ENCODE peak calls at places on chromosomes 4 and X, in four cellular contexts. I, C, P and U are unnamed samples.

GRCh38 chr4:77785669-77786068 is 33.5 kb downstream of the CNOT6L start:
- DNase-seq in C (no peak), I (no peak), P (no peak), U (no peak)

GRCh38 chr4:143667461-143667860 is 33.0 kb downstream of the FREM3 start:
- DNase-seq in P (peak; percentile 31), C (no peak), I (no peak), U (peak; percentile 13)

GRCh38 chr4:147054241-147054902 is 108.7 kb upstream of the TTC29 start:
- DNase-seq in C (no peak), I (no peak), P (no peak), U (no peak)

GRCh38 chrX:119694601-119695534 is 1.9 kb upstream of the SEPTIN6 start:
- DNase-seq in P (peak; percentile 31), C (no peak), I (no peak), U (peak; percentile 52)

GRCh38 chr4:165208741-165209388 is 1.5 kb downstream of the KLHL2 start:
- DNase-seq in C (no peak), I (no peak), P (no peak), U (no peak)

GRCh38 chrX:82677281-82677680 is 830.8 kb upstream of the POU3F4 start:
- DNase-seq in I (no peak), P (no peak), C (no peak), U (no peak)

GRCh38 chrX:50952406-50952805 is 41.9 kb downstream of the BMP15 start:
- DNase-seq in P (no peak), C (no peak), I (peak; percentile 75), U (no peak)

GRCh38 chrX:781216-782211 is 150.9 kb downstream of the SHOX start:
- DNase-seq in I (no peak), C (no peak), P (peak; percentile 43), U (peak; percentile 57)

GRCh38 chrX:24357101-24357500 is 3.3 kb upstream of the SUPT20HL1 start:
- DNase-seq in I (peak; percentile 29), C (no peak), P (no peak), U (no peak)

GRCh38 chrX:20519826-20520225 is 253.1 kb upstream of the RPS6KA3 start:
- DNase-seq in C (no peak), I (no peak), P (no peak), U (no peak)

GRCh38 chrX:31371956-31372355 is 300.1 kb upstream of the FTHL17 start:
- DNase-seq in C (no peak), I (no peak), P (no peak), U (no peak)

GRCh38 chr4:114108869-114109268 is 129.4 kb upstream of the ARSJ start:
- DNase-seq in I (peak; percentile 86), P (no peak), C (no peak), U (no peak)

GRCh38 chrX:129981752-129982299 is 609 bp upstream of the BCORL1 start:
- DNase-seq in I (no peak), C (no peak), P (no peak), U (peak; percentile 68)

GRCh38 chrX:108250654-108251579 is 159.3 kb downstream of the ATG4A start:
- DNase-seq in C (peak; percentile 17), I (no peak), P (peak; percentile 76), U (no peak)

GRCh38 chrX:18810416-18810815 is 103.0 kb downstream of the PPEF1 start:
- DNase-seq in I (no peak), C (no peak), P (no peak), U (no peak)

GRCh38 chrX:12614266-12614665 is 176.9 kb upstream of the PRPS2 start:
- DNase-seq in C (no peak), P (no peak), I (peak; percentile 78), U (no peak)

GRCh38 chrX:106931831-106932491 is 11.8 kb downstream of the CLDN2 start:
- DNase-seq in P (no peak), C (no peak), I (no peak), U (no peak)

GRCh38 chr4:124941267-124941666 is 228.7 kb upstream of the ANKRD50 start:
- DNase-seq in P (no peak), I (peak; percentile 95), C (no peak), U (no peak)

GRCh38 chr4:165512464-165512863 is 133.7 kb downstream of the CPE start:
- DNase-seq in P (no peak), I (no peak), C (no peak), U (no peak)

GRCh38 chr4:97270051-97270450 is 873.2 kb downstream of the STPG2 start:
- DNase-seq in I (no peak), P (no peak), C (no peak), U (no peak)
- H3K4me3 ChIP-seq in I (no peak overlapping the region), P (no peak overlapping the region), C (no peak overlapping the region), U (no peak overlapping the region)

DNA sequence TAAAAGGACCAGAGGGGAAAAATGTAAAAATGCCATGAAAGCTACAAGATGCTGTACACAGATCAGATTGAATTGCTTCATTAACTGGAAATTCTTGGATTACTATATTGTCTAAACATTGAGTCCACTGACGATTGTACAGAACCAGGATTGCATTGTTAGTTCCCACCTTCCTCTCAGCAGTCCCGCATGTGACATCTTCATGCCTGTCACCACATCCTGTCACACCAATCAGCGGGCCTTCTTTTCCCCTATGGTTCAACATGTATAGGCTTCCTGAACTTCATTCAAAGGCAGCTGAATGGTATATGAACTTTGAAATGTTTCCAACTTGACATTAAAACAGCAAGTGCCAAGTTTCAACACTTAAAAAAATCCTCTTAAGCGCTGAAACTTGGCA is 24.5 kb downstream of the ZRSR2 start:
- DNase-seq in P (no peak), C (no peak), I (no peak), U (no peak)
- H3K36me3 ChIP-seq in P (peaks cover 19% of the 10 kb centered on the region), C (peaks cover 86% of the 10 kb centered on the region), I (peaks cover 5% of the 10 kb centered on the region), U (peaks cover 10% of the 10 kb centered on the region)

GRCh38 chrX:9315086-9315485 is 149.8 kb upstream of the TBL1X start:
- DNase-seq in C (no peak), P (no peak), I (no peak), U (no peak)

GRCh38 chrX:9312922-9313867 is 151.7 kb upstream of the TBL1X start:
- DNase-seq in I (peak; percentile 2), C (no peak), P (no peak), U (peak; percentile 77)

GRCh38 chrX:9308426-9308825 is 156.4 kb upstream of the TBL1X start:
- DNase-seq in C (no peak), P (no peak), I (no peak), U (no peak)

GRCh38 chrX:9310596-9310995 is 154.3 kb upstream of the TBL1X start:
- DNase-seq in P (no peak), C (no peak), I (no peak), U (no peak)

DNA sequence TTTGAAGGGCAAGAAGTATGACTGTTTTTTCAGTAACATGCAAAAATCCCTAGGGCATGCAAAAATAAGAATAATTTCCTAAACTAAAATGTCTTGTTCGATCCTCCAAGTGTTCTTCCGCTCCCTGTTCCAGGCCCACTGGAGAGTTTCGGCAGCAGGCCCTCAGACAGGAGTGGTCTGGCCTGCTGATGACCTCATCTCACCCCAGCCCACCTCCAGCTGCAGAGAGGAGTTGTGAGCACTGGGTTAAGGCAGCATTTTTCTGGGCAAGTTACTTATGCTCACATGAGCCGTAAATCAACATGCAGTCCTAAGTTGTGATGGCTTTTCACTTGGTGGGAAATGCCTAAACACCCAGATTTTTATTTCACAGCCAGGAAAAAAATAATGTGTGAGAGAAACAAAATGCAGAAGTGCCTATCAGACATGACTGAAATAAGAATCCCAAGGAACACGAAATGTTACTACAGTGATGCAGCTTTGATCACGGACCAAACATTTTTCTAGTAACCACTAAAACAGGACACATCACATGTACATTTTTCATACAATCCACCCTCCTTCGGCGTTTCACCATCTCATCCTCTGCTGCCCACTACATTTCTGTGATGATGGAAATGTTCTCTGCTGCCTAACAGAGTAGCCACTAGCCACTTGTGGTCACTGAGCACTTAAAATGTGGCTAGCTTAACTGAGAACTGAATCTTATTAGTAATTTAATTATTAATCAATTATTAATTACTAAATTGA is 153.3 kb upstream of the TBL1X start:
- DNase-seq in C (no peak), I (no peak), P (no peak), U (no peak)
- H3K27me3 ChIP-seq in C (no peaks in the 10 kb centered on the region), I (no peaks in the 10 kb centered on the region), P (no peaks in the 10 kb centered on the region), U (no peaks in the 10 kb centered on the region)

GRCh38 chrX:65034292-65034640 is 58.0 kb upstream of the ZC4H2 start:
- DNase-seq in P (peak; percentile 1), I (no peak), C (no peak), U (no peak)
- H3K4me3 ChIP-seq in P (peak overlapping the region; percentile 61), I (peak overlapping the region; percentile 36), C (peak overlapping the region; percentile 64), U (peak overlapping the region; percentile 36)

GRCh38 chr4:849478-850175 is 23.7 kb upstream of the CPLX1 start:
- DNase-seq in C (no peak), P (no peak), I (no peak), U (peak; percentile 62)
- H3K36me3 ChIP-seq in C (peaks cover 54% of the 10 kb centered on the region), P (no peaks in the 10 kb centered on the region), I (peaks cover 10% of the 10 kb centered on the region), U (peaks cover 1% of the 10 kb centered on the region)

GRCh38 chr4:8858925-8859210 is 12.8 kb downstream of the HMX1 start:
- DNase-seq in I (no peak), P (no peak), C (no peak), U (no peak)

GRCh38 chr4:8856835-8857590 is 14.6 kb downstream of the HMX1 start:
- DNase-seq in I (no peak), P (peak; percentile 53), C (no peak), U (peak; percentile 82)

GRCh38 chr4:8858188-8858924 is 13.3 kb downstream of the HMX1 start:
- DNase-seq in P (peak; percentile 62), C (no peak), I (no peak), U (peak; percentile 78)

GRCh38 chr4:8859550-8860095 is 12.0 kb downstream of the HMX1 start:
- DNase-seq in I (no peak), C (no peak), P (peak; percentile 18), U (peak; percentile 68)

DNA sequence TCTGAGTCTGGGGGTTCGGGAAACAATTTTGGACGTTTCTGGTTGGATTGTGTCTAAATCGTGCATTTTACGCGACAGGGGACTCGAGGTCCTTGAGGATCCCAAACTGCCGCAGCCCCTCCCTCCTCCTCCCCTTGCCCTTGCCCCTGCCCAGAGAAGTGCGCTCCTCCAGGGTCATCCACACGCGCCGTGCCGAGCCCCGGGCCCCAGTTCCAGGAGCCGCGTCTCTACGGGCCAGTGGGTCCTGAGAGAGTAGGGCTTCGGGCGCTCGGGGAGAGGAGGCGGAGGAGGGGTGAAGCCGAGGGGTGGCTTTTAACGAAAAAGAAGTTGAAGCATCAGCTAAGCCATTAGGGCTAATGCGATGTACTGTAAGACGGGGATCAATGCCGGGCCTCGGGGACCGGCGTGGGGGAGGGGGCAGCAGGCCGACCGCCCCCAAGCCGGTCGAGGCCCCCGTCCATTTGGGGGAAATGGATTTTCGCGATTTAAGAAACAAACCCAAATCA is 13.9 kb downstream of the HMX1 start:
- DNase-seq in P (peak; percentile 42), C (no peak), I (no peak), U (peak; percentile 77)
- H3K27me3 ChIP-seq in P (peaks cover 99% of the 10 kb centered on the region), C (peaks cover 88% of the 10 kb centered on the region), I (peaks cover 51% of the 10 kb centered on the region), U (peaks cover 87% of the 10 kb centered on the region)